ENCODE peak calls at places on chromosome 1, in four cellular contexts. One of them, this sample, is unnamed.

GRCh38 chr1:3471356-3472087 is 17.1 kb downstream of the ARHGEF16 start:
- DNase-seq in HL-60: no peak
- DNase-seq in GM12878: no peak
- DNase-seq in K562: peak
- DNase-seq in this sample: no peak

GRCh38 chr1:1260843-1261560 is 12.7 kb downstream of the UBE2J2 start:
- DNase-seq in HL-60: no peak
- DNase-seq in K562: no peak
- DNase-seq in GM12878: no peak
- DNase-seq in this sample: no peak

GRCh38 chr1:163145435-163145834 is 57.3 kb downstream of the RGS5 start:
- DNase-seq in GM12878: no peak
- DNase-seq in HL-60: no peak
- DNase-seq in K562: no peak
- DNase-seq in this sample: no peak

GRCh38 chr1:232982238-232982944 is 32.0 kb downstream of the NTPCR start:
- DNase-seq in GM12878: no peak
- DNase-seq in HL-60: no peak
- DNase-seq in K562: no peak
- DNase-seq in this sample: no peak

GRCh38 chr1:204763773-204764427 is 78.4 kb upstream of the LRRN2 start:
- DNase-seq in GM12878: peak
- DNase-seq in HL-60: peak
- DNase-seq in K562: peak
- DNase-seq in this sample: peak

GRCh38 chr1:43547538-43548072 is 16.9 kb downstream of the PTPRF start:
- DNase-seq in K562: no peak
- DNase-seq in HL-60: no peak
- DNase-seq in GM12878: no peak
- DNase-seq in this sample: no peak

GRCh38 chr1:226100436-226101347 is 38.2 kb downstream of the H3-3A start:
- DNase-seq in HL-60: no peak
- DNase-seq in GM12878: no peak
- DNase-seq in K562: no peak
- DNase-seq in this sample: peak

GRCh38 chr1:50959303-50959912 is 659 bp downstream of the FAF1 start:
- DNase-seq in HL-60: no peak
- DNase-seq in GM12878: no peak
- DNase-seq in K562: peak
- DNase-seq in this sample: no peak

GRCh38 chr1:220153147-220153546 is 59.2 kb downstream of the IARS2 start:
- DNase-seq in GM12878: no peak
- DNase-seq in K562: peak
- DNase-seq in HL-60: no peak
- DNase-seq in this sample: no peak

GRCh38 chr1:118159578-118159977 is 25.4 kb downstream of the SPAG17 start:
- DNase-seq in HL-60: no peak
- DNase-seq in GM12878: no peak
- DNase-seq in K562: no peak
- DNase-seq in this sample: no peak

GRCh38 chr1:209391792-209392191 is 191.7 kb upstream of the CAMK1G start:
- DNase-seq in K562: no peak
- DNase-seq in HL-60: no peak
- DNase-seq in GM12878: no peak
- DNase-seq in this sample: no peak

GRCh38 chr1:63969461-63969893 is 195.7 kb downstream of the ROR1 start:
- DNase-seq in K562: no peak
- DNase-seq in HL-60: no peak
- DNase-seq in GM12878: no peak
- DNase-seq in this sample: no peak

GRCh38 chr1:1421147-1421906 is at the start of gene ANKRD65:
- DNase-seq in HL-60: no peak
- DNase-seq in K562: no peak
- DNase-seq in GM12878: no peak
- DNase-seq in this sample: no peak

GRCh38 chr1:240652554-240652953 is 40.6 kb upstream of the GREM2 start:
- DNase-seq in K562: no peak
- DNase-seq in GM12878: no peak
- DNase-seq in HL-60: no peak
- DNase-seq in this sample: no peak

GRCh38 chr1:172517545-172517944 is 15.4 kb upstream of the SUCO start:
- DNase-seq in K562: no peak
- DNase-seq in GM12878: no peak
- DNase-seq in HL-60: no peak
- DNase-seq in this sample: no peak

DNA sequence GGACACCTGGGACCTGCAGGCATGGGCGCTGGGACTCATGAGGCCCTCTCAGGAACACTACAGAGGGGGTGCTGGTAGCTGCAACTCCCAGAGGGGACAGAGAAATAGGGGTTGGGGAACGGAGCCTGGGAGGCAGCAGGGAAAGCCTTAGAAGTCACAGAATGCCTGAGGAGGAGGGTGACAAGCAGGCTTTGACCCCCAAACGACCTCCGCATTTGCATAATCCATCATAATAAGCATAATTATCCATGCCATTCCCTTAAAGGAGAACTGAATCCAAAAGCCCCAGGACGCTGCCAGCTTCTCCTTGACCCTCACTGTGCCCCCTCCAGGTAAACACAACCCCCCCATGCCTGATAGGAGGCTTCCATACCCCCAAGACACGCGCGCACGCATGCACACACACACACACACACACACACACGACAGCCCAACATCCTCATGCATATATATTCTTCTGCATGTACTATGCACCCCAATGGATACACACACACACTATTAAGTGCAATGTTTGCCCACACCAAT is 27.9 kb downstream of the SDC3 start:
- DNase-seq in GM12878: no peak
- DNase-seq in K562: no peak
- DNase-seq in HL-60: no peak
- DNase-seq in this sample: no peak
- TF ChIP-seq SPI1 in GM12878: no peak
- TF ChIP-seq SPI1 in K562: no peak
- TF ChIP-seq SPI1 in HL-60: no peak
- TF ChIP-seq SPI1 in this sample: no peak

GRCh38 chr1:152623203-152623844 is 421 bp upstream of the LCE3A start:
- DNase-seq in K562: peak
- DNase-seq in HL-60: peak
- DNase-seq in GM12878: no peak
- DNase-seq in this sample: peak
- TF ChIP-seq SPI1 in K562: no peak
- TF ChIP-seq SPI1 in HL-60: no peak
- TF ChIP-seq SPI1 in GM12878: no peak
- TF ChIP-seq SPI1 in this sample: no peak

DNA sequence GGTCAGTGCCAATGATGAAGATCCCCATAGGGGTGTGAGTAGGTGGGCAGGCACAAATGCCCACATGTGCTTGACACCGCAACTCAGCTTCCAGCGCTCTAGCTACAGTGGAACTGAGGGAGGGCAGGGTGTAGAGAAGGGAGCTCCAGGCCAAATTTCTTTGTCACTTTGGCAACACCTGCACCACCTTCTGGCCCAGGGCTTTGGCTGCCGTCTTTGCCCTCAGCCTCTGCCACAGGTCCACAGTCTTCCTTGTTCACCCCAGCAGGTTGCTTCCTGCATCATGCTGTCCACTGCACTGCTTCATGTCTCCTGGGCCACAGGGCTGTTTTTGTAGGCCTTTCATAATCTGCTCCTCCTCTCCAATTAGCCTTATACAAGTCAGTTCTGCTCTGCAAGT is 20.4 kb upstream of the FMOD start:
- DNase-seq in HL-60: no peak
- DNase-seq in GM12878: no peak
- DNase-seq in K562: no peak
- DNase-seq in this sample: no peak
- TF ChIP-seq SPI1 in HL-60: no peak
- TF ChIP-seq SPI1 in GM12878: no peak
- TF ChIP-seq SPI1 in K562: no peak
- TF ChIP-seq SPI1 in this sample: no peak

GRCh38 chr1:153967109-153967999 is at the start of gene CREB3L4:
- DNase-seq in K562: peak
- DNase-seq in HL-60: peak
- DNase-seq in GM12878: peak
- DNase-seq in this sample: peak

GRCh38 chr1:153961421-153961820 is 1.9 kb downstream of the SLC39A1 start:
- DNase-seq in HL-60: no peak
- DNase-seq in K562: no peak
- DNase-seq in GM12878: no peak
- DNase-seq in this sample: no peak

GRCh38 chr1:153962088-153963029 is 978 bp downstream of the SLC39A1 start:
- DNase-seq in K562: no peak
- DNase-seq in GM12878: no peak
- DNase-seq in HL-60: peak
- DNase-seq in this sample: no peak

GRCh38 chr1:153963030-153963849 is at the start of gene SLC39A1:
- DNase-seq in GM12878: peak
- DNase-seq in K562: peak
- DNase-seq in HL-60: peak
- DNase-seq in this sample: peak

GRCh38 chr1:153963850-153964331 is 554 bp upstream of the SLC39A1 start:
- DNase-seq in K562: peak
- DNase-seq in HL-60: no peak
- DNase-seq in GM12878: no peak
- DNase-seq in this sample: no peak
- TF ChIP-seq SPI1 in K562: no peak
- TF ChIP-seq SPI1 in HL-60: no peak
- TF ChIP-seq SPI1 in GM12878: no peak
- TF ChIP-seq SPI1 in this sample: no peak

GRCh38 chr1:158329807-158330206 is 1.5 kb downstream of the CD1B start:
- DNase-seq in K562: no peak
- DNase-seq in GM12878: no peak
- DNase-seq in HL-60: no peak
- DNase-seq in this sample: no peak
- TF ChIP-seq SPI1 in K562: no peak
- TF ChIP-seq SPI1 in GM12878: no peak
- TF ChIP-seq SPI1 in HL-60: no peak
- TF ChIP-seq SPI1 in this sample: no peak

DNA sequence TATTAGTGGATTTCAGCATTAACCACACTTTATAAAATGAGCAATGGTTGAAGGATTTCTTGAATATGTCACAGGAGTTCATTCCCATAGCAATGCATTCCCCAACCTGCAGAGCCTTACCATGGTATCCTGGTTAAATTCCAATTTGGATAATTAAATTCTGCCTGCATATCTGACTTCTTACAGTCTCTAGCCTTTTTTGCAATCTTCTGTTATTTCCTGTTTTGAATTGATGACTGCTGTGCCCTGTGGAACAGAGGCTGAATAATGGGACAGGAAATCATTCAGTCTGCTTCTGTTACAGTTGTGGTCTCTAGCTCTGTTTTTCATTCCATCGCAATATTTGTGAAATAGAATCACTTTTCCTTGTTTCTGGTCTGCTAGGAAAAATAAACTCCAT is 1823.9 kb downstream of the PLA2G4A start:
- DNase-seq in HL-60: no peak
- DNase-seq in GM12878: no peak
- DNase-seq in K562: no peak
- DNase-seq in this sample: no peak
- TF ChIP-seq SPI1 in HL-60: no peak
- TF ChIP-seq SPI1 in GM12878: no peak
- TF ChIP-seq SPI1 in K562: no peak
- TF ChIP-seq SPI1 in this sample: no peak

GRCh38 chr1:24861821-24862727 is 68.0 kb downstream of the RUNX3 start:
- DNase-seq in HL-60: no peak
- DNase-seq in GM12878: no peak
- DNase-seq in K562: no peak
- DNase-seq in this sample: no peak
- TF ChIP-seq SPI1 in HL-60: no peak
- TF ChIP-seq SPI1 in GM12878: no peak
- TF ChIP-seq SPI1 in K562: no peak
- TF ChIP-seq SPI1 in this sample: no peak